ENCODE peak calls at places on chromosomes 11 and 22, in nine cellular contexts. W, I, D, Y, Z, T, S, F and Q are unnamed samples.

GRCh38 chr11:57638811-57639320 is 10.8 kb downstream of the YPEL4 start:
- DNase-seq in W (no peak), T (no peak), Y (peak), I (no peak), S (no peak), D (no peak), Z (no peak), F (no peak), Q (no peak)

GRCh38 chr22:37240240-37240940 is 3.7 kb downstream of the RAC2 start:
- DNase-seq in Y (no peak), T (no peak), W (no peak), D (no peak), S (no peak), F (no peak), Z (no peak), I (no peak), Q (no peak)

GRCh38 chr22:19341500-19341899 is 50.0 kb upstream of the CLTCL1 start:
- DNase-seq in I (no peak), Z (no peak), S (no peak), W (no peak), D (no peak), Y (no peak), F (no peak), T (no peak), Q (no peak)

GRCh38 chr11:58286249-58286648 is 18.2 kb upstream of the OR10W1 start:
- DNase-seq in Z (peak), T (peak), Y (peak), F (peak), S (no peak), I (peak), W (peak), D (peak), Q (no peak)

GRCh38 chr11:112227471-112227870 is 1.2 kb downstream of the PTS start:
- DNase-seq in Z (no peak), I (no peak), S (no peak), F (no peak), D (no peak), Y (no peak), T (no peak), W (no peak), Q (no peak)

GRCh38 chr11:124669193-124669592 is 4.3 kb downstream of the SIAE start:
- DNase-seq in W (peak), Z (peak), T (peak), I (peak), Y (peak), F (peak), S (no peak), D (peak), Q (no peak)

GRCh38 chr11:64226507-64227051 is 505 bp downstream of the NUDT22 start:
- DNase-seq in W (no peak), T (no peak), D (peak), F (no peak), I (peak), S (peak), Y (peak), Z (peak), Q (no peak)

GRCh38 chr11:65334696-65335295 is 1.1 kb downstream of the DPF2 start:
- DNase-seq in I (no peak), F (no peak), Y (no peak), S (no peak), Z (no peak), T (no peak), D (no peak), W (no peak), Q (no peak)

GRCh38 chr11:72363112-72363511 is 71.2 kb downstream of the CLPB start:
- DNase-seq in F (no peak), Z (no peak), D (no peak), T (no peak), Y (no peak), S (no peak), W (no peak), I (peak), Q (no peak)

GRCh38 chr11:129728571-129728970 is 87.1 kb upstream of the TMEM45B start:
- DNase-seq in Y (no peak), F (no peak), W (no peak), I (no peak), D (no peak), Z (no peak), T (no peak), S (no peak), Q (no peak)
- TF ChIP-seq REST in Y (no peak), F (no peak), W (no peak), I (no peak), D (no peak), Z (no peak), T (no peak), S (no peak), Q (no peak)

DNA sequence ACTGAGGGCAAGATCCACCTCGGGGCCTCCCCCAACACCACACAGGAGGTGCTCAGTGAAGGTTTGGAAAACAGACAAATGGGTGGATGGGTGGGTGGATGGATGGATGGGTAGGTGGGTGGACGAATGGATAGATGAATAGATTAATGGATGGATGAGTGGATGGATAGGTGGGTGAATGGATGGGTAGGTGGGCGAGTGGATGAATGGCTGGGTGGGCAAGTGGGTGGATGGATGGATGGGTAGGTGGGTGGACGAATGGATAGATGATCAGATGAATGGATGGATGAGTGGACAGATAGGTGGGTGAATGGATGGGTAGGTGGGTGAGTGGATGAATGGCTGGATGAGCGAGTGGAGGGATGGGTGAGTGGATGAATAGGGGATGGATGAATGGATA is 863 bp upstream of the PRR33 start:
- DNase-seq in W (no peak), Z (no peak), I (no peak), F (no peak), S (no peak), D (no peak), T (no peak), Y (no peak), Q (no peak)
- TF ChIP-seq REST in W (no peak), Z (no peak), I (no peak), F (no peak), S (no peak), D (no peak), T (no peak), Y (no peak), Q (no peak)

DNA sequence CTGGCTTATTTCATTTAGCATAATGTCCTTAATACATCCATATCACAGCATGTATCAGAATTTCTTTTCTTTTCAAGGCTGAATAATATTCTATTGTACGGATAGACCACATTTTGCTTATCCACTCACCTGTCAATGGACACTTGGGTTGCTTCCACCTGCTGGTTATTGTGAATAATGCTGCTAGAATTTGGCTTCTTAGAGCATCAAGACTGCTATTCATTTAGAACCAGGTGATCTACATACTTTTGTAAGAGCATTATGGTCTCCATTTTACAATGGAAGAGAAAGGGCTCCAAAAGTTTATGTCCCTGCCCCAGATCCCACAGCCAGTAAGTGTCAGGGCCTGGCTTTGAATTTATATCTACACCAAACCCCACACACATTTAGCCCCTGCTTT is 100.7 kb upstream of the CD82 start:
- DNase-seq in D (no peak), F (no peak), I (peak), T (peak), Y (no peak), S (no peak), W (peak), Z (peak), Q (no peak)
- TF ChIP-seq REST in D (no peak), F (no peak), I (no peak), T (no peak), Y (no peak), S (no peak), W (no peak), Z (no peak), Q (no peak)

GRCh38 chr22:41563051-41563711 is 2.4 kb downstream of the CSDC2 start:
- DNase-seq in T (no peak), Z (peak), W (peak), S (no peak), Y (no peak), F (no peak), I (peak), D (peak), Q (no peak)
- TF ChIP-seq REST in T (no peak), Z (no peak), W (no peak), S (no peak), Y (no peak), F (no peak), I (no peak), D (no peak), Q (no peak)

DNA sequence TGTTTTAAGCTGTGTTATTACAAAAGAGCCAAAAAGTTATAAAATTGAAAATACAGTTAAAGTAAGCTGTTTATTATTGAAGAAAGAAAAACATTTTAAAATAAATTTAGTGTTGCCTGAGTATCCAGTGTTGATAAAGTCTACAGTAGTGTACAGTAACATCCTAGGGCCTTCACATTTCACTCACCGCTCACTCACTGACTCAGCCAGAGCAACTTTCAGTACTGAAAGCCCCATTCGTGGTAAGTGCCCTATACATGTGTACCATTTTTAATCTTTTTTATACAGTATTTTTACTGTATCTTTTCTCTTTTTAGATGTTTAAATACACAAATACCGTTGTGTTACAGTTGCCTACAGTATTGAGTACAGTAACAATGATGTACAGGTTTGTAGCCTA is 35.0 kb downstream of the POLD3 start:
- DNase-seq in Z (no peak), D (no peak), F (no peak), W (no peak), I (no peak), T (no peak), S (no peak), Y (no peak), Q (no peak)
- TF ChIP-seq REST in Z (no peak), D (no peak), F (no peak), W (no peak), I (no peak), T (no peak), S (no peak), Y (no peak), Q (no peak)

GRCh38 chr11:19766206-19766605 is 53.6 kb downstream of the NAV2 start:
- DNase-seq in Y (no peak), S (no peak), I (no peak), Z (no peak), F (no peak), W (no peak), T (no peak), D (no peak), Q (no peak)
- TF ChIP-seq REST in Y (peak), S (peak), I (no peak), Z (peak), F (peak), W (peak), T (peak), D (no peak), Q (peak)

GRCh38 chr22:24541681-24542515 is 13.0 kb downstream of the GUCD1 start:
- DNase-seq in I (no peak), T (no peak), S (no peak), Y (no peak), W (no peak), F (no peak), D (no peak), Z (no peak), Q (no peak)

GRCh38 chr22:24540470-24540869 is 14.5 kb downstream of the GUCD1 start:
- DNase-seq in S (no peak), W (no peak), F (no peak), Z (no peak), T (no peak), D (no peak), I (no peak), Y (no peak), Q (no peak)

GRCh38 chr22:24543068-24543675 is 11.8 kb downstream of the GUCD1 start:
- DNase-seq in F (no peak), Y (no peak), T (no peak), S (no peak), I (no peak), W (no peak), Z (no peak), D (no peak), Q (no peak)

GRCh38 chr22:24543679-24544243 is 11.2 kb downstream of the GUCD1 start:
- DNase-seq in Z (no peak), S (no peak), Y (no peak), D (no peak), T (no peak), W (no peak), F (no peak), I (no peak), Q (no peak)

GRCh38 chr22:24542641-24543040 is 12.3 kb downstream of the GUCD1 start:
- DNase-seq in T (no peak), F (no peak), Y (no peak), S (no peak), W (no peak), D (no peak), I (no peak), Z (no peak), Q (no peak)
- TF ChIP-seq REST in T (no peak), F (no peak), Y (no peak), S (no peak), W (no peak), D (no peak), I (no peak), Z (no peak), Q (no peak)

GRCh38 chr22:27972732-27973698 is 54.0 kb upstream of the PITPNB start:
- DNase-seq in D (no peak), Y (no peak), W (no peak), Z (no peak), I (no peak), F (no peak), S (no peak), T (no peak), Q (no peak)

GRCh38 chr22:27971926-27972325 is 52.9 kb upstream of the PITPNB start:
- DNase-seq in Z (no peak), T (no peak), D (no peak), F (no peak), Y (no peak), W (no peak), I (no peak), S (no peak), Q (no peak)

GRCh38 chr22:27970596-27971220 is 51.7 kb upstream of the PITPNB start:
- DNase-seq in S (no peak), Y (no peak), W (no peak), T (no peak), F (no peak), I (no peak), Z (no peak), D (no peak), Q (no peak)

GRCh38 chr22:27975381-27976013 is 56.4 kb upstream of the PITPNB start:
- DNase-seq in Y (no peak), Z (no peak), I (no peak), F (no peak), S (no peak), W (no peak), T (no peak), D (no peak), Q (no peak)

GRCh38 chr22:27973851-27974250 is 54.8 kb upstream of the PITPNB start:
- DNase-seq in W (no peak), Z (no peak), I (no peak), T (no peak), D (no peak), Y (no peak), S (no peak), F (no peak), Q (no peak)
- TF ChIP-seq REST in W (no peak), Z (no peak), I (no peak), T (no peak), D (no peak), Y (no peak), S (no peak), F (no peak), Q (no peak)

DNA sequence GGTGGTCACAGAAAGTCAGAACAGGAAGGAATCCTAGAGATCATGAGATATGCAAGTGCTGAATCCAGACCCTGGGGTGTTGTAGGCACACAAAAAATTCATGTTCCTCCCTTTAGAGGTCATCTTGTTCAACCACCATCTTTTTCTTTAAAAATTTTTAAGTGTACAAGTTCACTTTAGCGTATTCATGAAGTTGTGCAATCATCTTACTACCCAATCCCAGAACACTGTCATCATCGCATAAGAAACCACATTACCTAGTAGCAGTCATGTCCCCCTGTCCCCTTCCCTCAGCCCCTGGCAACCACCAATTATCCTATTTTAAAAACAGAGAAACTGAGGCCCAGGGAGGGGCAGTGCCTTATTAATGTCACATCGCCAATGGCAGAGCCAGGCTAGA is 20.3 kb upstream of the WNT11 start:
- DNase-seq in S (no peak), Y (no peak), D (no peak), W (no peak), F (no peak), Z (no peak), T (no peak), I (no peak), Q (no peak)
- TF ChIP-seq REST in S (no peak), Y (no peak), D (no peak), W (no peak), F (no peak), Z (no peak), T (no peak), I (no peak), Q (no peak)